ENCODE peak calls at places on chromosomes 12 and 14, in six cellular contexts. N is PC-3, P is HCT116, Z is A549, T is dorsolateral prefrontal cortex, D is left lung. E is an unnamed sample.

GRCh38 chr12:13961983-13962382 is 19.4 kb downstream of the GRIN2B start:
- DNase-seq in N (no peak), P (no peak), Z (no peak), T (no peak), D (no peak), E (no peak)

GRCh38 chr12:118034429-118035193 is 18.1 kb downstream of the RFC5 start:
- DNase-seq in N (peak), P (no peak), Z (no peak), T (no peak), D (no peak), E (no peak)

GRCh38 chr12:45560689-45561088 is 168.8 kb upstream of the ARID2 start:
- DNase-seq in N (no peak), P (no peak), Z (no peak), T (no peak), D (no peak), E (no peak)

GRCh38 chr14:102949062-102949800 is 26.8 kb downstream of the AMN start:
- DNase-seq in N (peak), P (no peak), Z (no peak), T (no peak), D (no peak), E (peak)

GRCh38 chr14:72049462-72049861 is 117.2 kb downstream of the RGS6 start:
- DNase-seq in N (peak), P (peak), Z (no peak), T (no peak), D (no peak), E (peak)

GRCh38 chr14:35292770-35293561 is 784 bp downstream of the PSMA6 start:
- DNase-seq in N (no peak), P (no peak), Z (no peak), T (no peak), D (no peak), E (no peak)

GRCh38 chr12:56878010-56878339 is 56.2 kb downstream of the SDR9C7 start:
- DNase-seq in N (no peak), P (no peak), Z (no peak), T (no peak), D (no peak), E (no peak)

GRCh38 chr14:90522585-90523191 is 125.9 kb downstream of the CALM1 start:
- DNase-seq in N (peak), P (no peak), Z (no peak), T (no peak), D (peak), E (no peak)

GRCh38 chr12:460301-461230 is 827 bp downstream of the B4GALNT3 start:
- DNase-seq in N (no peak), P (no peak), Z (no peak), T (no peak), D (no peak), E (peak)

GRCh38 chr12:14454098-14454907 is 88.8 kb downstream of the ATF7IP start:
- DNase-seq in N (peak), P (peak), Z (peak), T (no peak), D (no peak), E (peak)

GRCh38 chr14:91350813-91351507 is 66.7 kb downstream of the CCDC88C start:
- DNase-seq in N (no peak), P (no peak), Z (no peak), T (no peak), D (no peak), E (peak)

GRCh38 chr12:100128509-100128908 is 14.2 kb downstream of the BLTP3B start:
- DNase-seq in N (peak), P (no peak), Z (peak), T (no peak), D (no peak), E (no peak)
- TF ChIP-seq CTCF in N (peak), P (peak), Z (peak), T (peak), D (no peak), E (peak)

DNA sequence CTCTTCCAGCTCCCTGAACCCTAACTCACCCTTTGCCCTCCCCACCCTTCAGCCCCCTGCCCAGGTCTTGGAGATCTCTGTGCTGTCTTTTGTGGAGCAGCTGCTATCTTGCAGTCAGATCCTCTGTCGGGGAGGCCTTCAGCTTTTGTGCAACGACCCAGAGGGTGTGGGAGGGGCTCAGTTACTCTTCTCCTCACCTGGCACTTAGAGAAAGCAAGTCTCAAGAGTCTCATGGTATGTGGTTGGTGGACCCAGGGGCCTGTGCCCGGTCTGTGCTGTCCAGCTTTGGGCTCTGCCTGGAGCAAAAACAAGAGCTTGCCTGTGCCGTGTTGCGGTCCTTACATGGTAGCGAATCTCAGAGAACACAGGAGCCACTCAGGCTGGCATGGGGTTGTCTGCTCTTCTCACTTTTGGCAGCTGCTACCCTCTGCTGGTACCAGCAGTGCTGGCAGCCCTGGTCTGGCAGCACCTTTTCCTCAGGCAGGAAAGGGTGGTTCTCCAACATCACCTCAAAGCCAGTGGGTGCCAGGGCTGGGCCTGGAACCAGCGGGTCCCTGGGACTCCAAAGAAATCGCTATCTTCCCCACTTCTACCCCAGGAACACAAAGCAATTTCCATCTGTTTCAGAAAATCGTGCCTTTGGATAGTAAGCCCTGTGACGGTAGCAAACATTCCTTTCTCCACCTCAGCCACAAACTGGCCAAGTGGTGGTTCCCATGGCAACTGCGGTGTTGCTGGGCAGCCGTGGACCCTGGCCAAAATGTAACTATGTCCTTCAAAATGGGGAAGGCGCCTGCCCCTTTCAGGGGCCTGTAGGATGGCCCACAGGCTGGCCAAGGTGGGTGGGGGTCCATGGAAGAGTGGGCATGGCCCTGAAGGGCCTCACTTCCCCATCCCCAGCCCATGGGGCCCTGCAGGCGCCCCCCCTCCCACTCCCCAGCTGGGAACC is 90.0 kb downstream of the RIN3 start:
- DNase-seq in N (peak), P (no peak), Z (no peak), T (peak), D (no peak), E (no peak)
- TF ChIP-seq CTCF in N (peak), P (no peak), Z (peak), T (peak), D (no peak), E (no peak)

DNA sequence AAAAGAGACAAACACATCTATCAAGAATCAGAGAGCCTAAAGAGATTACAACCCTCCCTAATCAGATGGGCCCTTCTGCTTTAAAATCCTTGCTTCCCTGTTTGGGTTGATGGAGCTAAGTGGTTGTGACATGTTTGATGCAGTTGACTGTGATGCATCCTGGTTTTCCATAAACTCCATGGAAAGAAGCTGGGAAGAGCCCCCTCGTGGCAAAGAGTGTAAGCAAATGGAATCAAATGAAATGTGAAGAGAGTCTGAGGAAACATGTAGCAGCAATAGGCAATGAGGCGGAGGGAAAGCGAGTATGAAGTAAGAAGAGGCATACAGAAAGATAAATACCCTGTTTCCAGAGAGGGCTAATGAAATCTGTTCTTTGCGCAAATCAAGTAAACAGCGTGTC is 70.4 kb upstream of the SLCO1C1 start:
- DNase-seq in N (peak), P (peak), Z (no peak), T (no peak), D (no peak), E (no peak)
- TF ChIP-seq CTCF in N (peak), P (peak), Z (peak), T (peak), D (no peak), E (no peak)

GRCh38 chr12:47905313-47905730 is 528 bp upstream of the VDR start:
- DNase-seq in N (peak), P (no peak), Z (no peak), T (no peak), D (peak), E (peak)
- TF ChIP-seq CTCF in N (peak), P (peak), Z (peak), T (peak), D (peak), E (peak)

GRCh38 chr12:78531831-78532230 is 332.7 kb upstream of the SYT1 start:
- DNase-seq in N (no peak), P (no peak), Z (no peak), T (no peak), D (no peak), E (no peak)

GRCh38 chr12:78534311-78534710 is 330.3 kb upstream of the SYT1 start:
- DNase-seq in N (peak), P (no peak), Z (no peak), T (no peak), D (no peak), E (no peak)

GRCh38 chr12:78530065-78530765 is 334.4 kb upstream of the SYT1 start:
- DNase-seq in N (no peak), P (no peak), Z (no peak), T (no peak), D (no peak), E (no peak)
- TF ChIP-seq CTCF in N (no peak), P (no peak), Z (no peak), T (no peak), D (no peak), E (no peak)

GRCh38 chr12:88575361-88575959 is 4.8 kb downstream of the KITLG start:
- DNase-seq in N (no peak), P (no peak), Z (no peak), T (no peak), D (no peak), E (no peak)

GRCh38 chr12:88578274-88578673 is 2.0 kb downstream of the KITLG start:
- DNase-seq in N (peak), P (no peak), Z (no peak), T (no peak), D (no peak), E (no peak)

GRCh38 chr12:88579572-88579940 is 715 bp downstream of the KITLG start:
- DNase-seq in N (peak), P (no peak), Z (peak), T (peak), D (peak), E (peak)

GRCh38 chr12:88578821-88579518 is 1.3 kb downstream of the KITLG start:
- DNase-seq in N (peak), P (no peak), Z (peak), T (no peak), D (no peak), E (no peak)

GRCh38 chr12:88577537-88577936 is 2.7 kb downstream of the KITLG start:
- DNase-seq in N (peak), P (peak), Z (peak), T (no peak), D (no peak), E (no peak)
- TF ChIP-seq CTCF in N (no peak), P (peak), Z (no peak), T (no peak), D (no peak), E (no peak)

DNA sequence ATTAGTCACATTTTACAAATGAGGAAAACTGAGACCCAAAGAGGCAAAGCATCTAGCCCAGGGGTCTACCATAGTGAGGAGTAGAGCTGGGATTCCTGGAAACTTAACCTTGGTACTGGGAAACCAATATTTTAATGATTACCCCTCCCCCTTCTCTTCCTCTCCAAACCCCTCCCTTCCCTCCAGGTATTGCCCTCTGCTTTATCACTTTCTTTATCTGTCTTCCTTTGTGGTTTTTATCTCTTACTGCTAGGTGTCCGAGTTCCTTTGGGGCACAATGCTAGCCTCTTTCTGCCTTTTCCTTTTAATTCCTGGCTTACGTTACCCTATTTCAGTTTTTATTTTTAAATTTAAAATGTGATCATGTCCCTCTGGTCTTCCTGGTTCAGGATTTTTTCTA is 2.8 kb downstream of the GABARAPL1 start:
- DNase-seq in N (no peak), P (no peak), Z (no peak), T (no peak), D (no peak), E (no peak)
- TF ChIP-seq CTCF in N (no peak), P (no peak), Z (no peak), T (no peak), D (no peak), E (no peak)